ENCODE peak calls at places on chromosomes 2 and 18, in four cellular contexts. Y, A, O and B are unnamed samples.
A peak's percentile ranks its signal among the peaks of the same experiment; 100 is the strongest.

GRCh38 chr2:73827018-73827417 is 1.7 kb upstream of the STAMBP start:
- DNase-seq in O (no peak), Y (peak; percentile 45), A (no peak), B (no peak)

GRCh38 chr2:180927030-180927686 is 53.2 kb upstream of the UBE2E3 start:
- DNase-seq in O (no peak), Y (no peak), A (no peak), B (no peak)

GRCh38 chr18:10476430-10476829 is 22.0 kb downstream of the APCDD1 start:
- DNase-seq in Y (no peak), A (peak; percentile 81), O (no peak), B (no peak)

GRCh38 chr2:26846881-26847662 is 860 bp upstream of the DPYSL5 start:
- DNase-seq in A (no peak), O (no peak), Y (no peak), B (peak; percentile 23)

GRCh38 chr2:88698498-88699233 is 7.2 kb downstream of the RPIA start:
- DNase-seq in Y (no peak), A (no peak), O (peak; percentile 3), B (no peak)

GRCh38 chr2:134365356-134365755 is 111.5 kb downstream of the MGAT5 start:
- DNase-seq in A (no peak), Y (peak; percentile 47), O (no peak), B (peak; percentile 24)

GRCh38 chr2:37555457-37555856 is 116.0 kb downstream of the CDC42EP3 start:
- DNase-seq in Y (no peak), A (no peak), O (no peak), B (no peak)

GRCh38 chr2:19488009-19488691 is 129.7 kb upstream of the OSR1 start:
- DNase-seq in Y (no peak), A (no peak), O (no peak), B (no peak)

GRCh38 chr18:10057401-10057800 is 143.6 kb downstream of the VAPA start:
- DNase-seq in O (no peak), Y (no peak), A (no peak), B (no peak)

GRCh38 chr2:44009136-44009744 is 13.5 kb upstream of the LRPPRC start:
- DNase-seq in O (no peak), A (peak; percentile 66), Y (no peak), B (no peak)

GRCh38 chr2:221518937-221519635 is 53.0 kb downstream of the EPHA4 start:
- DNase-seq in A (no peak), O (no peak), Y (no peak), B (no peak)

GRCh38 chr2:146986161-146986560 is 858.7 kb upstream of the ACVR2A start:
- DNase-seq in O (no peak), Y (no peak), A (no peak), B (no peak)

GRCh38 chr18:10414293-10414842 is 40.1 kb upstream of the APCDD1 start:
- DNase-seq in Y (peak; percentile 21), A (no peak), O (no peak), B (no peak)

GRCh38 chr18:23951206-23951605 is 63.3 kb upstream of the TTC39C start:
- DNase-seq in O (no peak), A (no peak), Y (no peak), B (no peak)

GRCh38 chr2:173999724-174000123 is 34.6 kb upstream of the SP3 start:
- DNase-seq in Y (no peak), O (no peak), A (no peak), B (no peak)

GRCh38 chr2:231037202-231037730 is at the start of gene C2orf72:
- DNase-seq in O (no peak), A (peak; percentile 94), Y (no peak), B (peak; percentile 26)

GRCh38 chr2:98457045-98457696 is 12.5 kb downstream of the INPP4A start:
- DNase-seq in A (no peak), Y (no peak), O (no peak), B (no peak)

GRCh38 chr2:110116033-110116710 is 550 bp upstream of the MALL start:
- DNase-seq in A (peak; percentile 62), Y (peak; percentile 3), O (no peak), B (peak; percentile 56)

GRCh38 chr2:152165306-152165705 is 10.3 kb downstream of the STAM2 start:
- DNase-seq in A (no peak), O (no peak), Y (no peak), B (no peak)

GRCh38 chr2:239520811-239521517 is 120.1 kb upstream of the HDAC4 start:
- DNase-seq in Y (no peak), O (no peak), A (no peak), B (no peak)

GRCh38 chr2:112343827-112344585 is 68.6 kb downstream of the ZC3H6 start:
- DNase-seq in A (no peak), Y (no peak), O (no peak), B (no peak)

GRCh38 chr2:85807756-85808155 is 54.0 kb downstream of the ATOH8 start:
- DNase-seq in O (no peak), Y (no peak), A (no peak), B (no peak)

GRCh38 chr2:237766334-237766733 is 32.2 kb upstream of the RBM44 start:
- DNase-seq in O (no peak), A (no peak), Y (no peak), B (no peak)

GRCh38 chr2:177876950-177877349 is 195.6 kb downstream of the PDE11A start:
- DNase-seq in A (no peak), O (no peak), Y (no peak), B (no peak)

GRCh38 chr2:197241153-197241552 is 69.4 kb downstream of the ANKRD44 start:
- DNase-seq in O (no peak), A (no peak), Y (no peak), B (no peak)

GRCh38 chr2:73135236-73135635 is 22.5 kb upstream of the RAB11FIP5 start:
- DNase-seq in Y (no peak), O (no peak), A (no peak), B (no peak)

GRCh38 chr2:98568161-98568956 is 40.0 kb downstream of the COA5 start:
- DNase-seq in A (no peak), O (no peak), Y (no peak), B (no peak)

GRCh38 chr2:216014006-216014405 is 655 bp upstream of the MREG start:
- DNase-seq in Y (no peak), O (no peak), A (no peak), B (no peak)

GRCh38 chr2:231579560-231579959 is 13.1 kb upstream of the TEX44 start:
- DNase-seq in A (no peak), O (no peak), Y (no peak), B (no peak)

GRCh38 chr18:51569561-51569960 is 372.1 kb upstream of the MEX3C start:
- DNase-seq in Y (no peak), A (no peak), O (no peak), B (no peak)

GRCh38 chr2:62363166-62363565 is 142.8 kb downstream of the TMEM17 start:
- DNase-seq in Y (no peak), A (no peak), O (no peak), B (no peak)

GRCh38 chr2:62364786-62365185 is 141.2 kb downstream of the TMEM17 start:
- DNase-seq in O (no peak), A (peak; percentile 58), Y (no peak), B (no peak)

GRCh38 chr2:62361964-62362363 is 144.0 kb downstream of the TMEM17 start:
- DNase-seq in O (no peak), Y (no peak), A (no peak), B (no peak)

DNA sequence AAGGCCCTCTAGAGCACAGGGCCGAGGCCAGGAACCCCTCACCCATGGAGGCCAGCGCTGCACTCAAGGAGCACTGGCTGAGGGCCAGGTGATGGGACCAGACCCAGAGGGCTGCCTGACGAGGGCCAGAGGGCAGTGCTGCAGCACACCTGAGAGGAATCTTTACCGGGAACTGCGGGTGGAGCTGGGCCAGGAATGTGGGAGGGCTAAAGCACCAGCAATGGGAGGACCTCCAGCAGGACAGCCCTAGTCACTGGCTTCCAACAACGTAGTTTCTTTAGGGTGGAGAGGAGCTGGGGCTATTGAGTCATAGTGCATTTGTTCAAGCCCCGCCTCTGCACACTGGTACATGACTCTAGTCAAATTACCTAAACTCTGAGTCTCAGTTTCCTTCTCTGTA is 143.4 kb downstream of the TMEM17 start:
- DNase-seq in A (no peak), O (no peak), Y (no peak), B (peak; percentile 47)
- TF ChIP-seq TEAD4 in A (no peak), O (peak; percentile 72), Y (no peak), B (no peak)

DNA sequence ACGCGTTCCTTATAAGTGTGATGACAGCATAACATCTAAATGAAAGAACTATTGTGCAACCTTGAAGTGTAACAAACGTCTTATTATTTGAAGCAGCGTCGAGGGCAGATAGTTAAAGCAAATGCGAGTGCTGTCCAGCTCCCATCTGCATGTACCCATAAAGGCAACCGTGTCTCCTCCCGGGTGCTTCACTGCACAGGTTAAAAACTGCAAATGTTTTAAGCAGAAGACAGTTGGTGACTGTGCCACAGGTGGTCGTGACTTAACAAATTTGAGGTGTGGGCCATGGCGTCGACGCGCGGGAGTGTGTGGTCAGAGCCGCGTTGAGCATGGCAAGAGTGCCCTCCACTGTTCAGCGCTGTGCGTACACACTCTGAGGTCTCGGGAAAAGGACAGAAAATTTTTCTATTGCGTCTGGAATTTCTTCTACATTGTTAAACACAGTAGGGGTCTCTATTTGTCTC is 6.4 kb downstream of the SALL3 start:
- DNase-seq in O (no peak), A (peak; percentile 58), Y (peak; percentile 14), B (peak; percentile 45)
- TF ChIP-seq TEAD4 in O (peak; percentile 39), A (no peak), Y (no peak), B (no peak)

GRCh38 chr2:59706729-59707128 is 846.7 kb downstream of the BCL11A start:
- DNase-seq in Y (no peak), O (no peak), A (no peak), B (no peak)
- TF ChIP-seq TEAD4 in Y (no peak), O (no peak), A (no peak), B (no peak)

GRCh38 chr2:120320318-120320851 is 25.6 kb upstream of the INHBB start:
- DNase-seq in O (no peak), A (no peak), Y (no peak), B (no peak)
- TF ChIP-seq TEAD4 in O (no peak), A (no peak), Y (no peak), B (no peak)

DNA sequence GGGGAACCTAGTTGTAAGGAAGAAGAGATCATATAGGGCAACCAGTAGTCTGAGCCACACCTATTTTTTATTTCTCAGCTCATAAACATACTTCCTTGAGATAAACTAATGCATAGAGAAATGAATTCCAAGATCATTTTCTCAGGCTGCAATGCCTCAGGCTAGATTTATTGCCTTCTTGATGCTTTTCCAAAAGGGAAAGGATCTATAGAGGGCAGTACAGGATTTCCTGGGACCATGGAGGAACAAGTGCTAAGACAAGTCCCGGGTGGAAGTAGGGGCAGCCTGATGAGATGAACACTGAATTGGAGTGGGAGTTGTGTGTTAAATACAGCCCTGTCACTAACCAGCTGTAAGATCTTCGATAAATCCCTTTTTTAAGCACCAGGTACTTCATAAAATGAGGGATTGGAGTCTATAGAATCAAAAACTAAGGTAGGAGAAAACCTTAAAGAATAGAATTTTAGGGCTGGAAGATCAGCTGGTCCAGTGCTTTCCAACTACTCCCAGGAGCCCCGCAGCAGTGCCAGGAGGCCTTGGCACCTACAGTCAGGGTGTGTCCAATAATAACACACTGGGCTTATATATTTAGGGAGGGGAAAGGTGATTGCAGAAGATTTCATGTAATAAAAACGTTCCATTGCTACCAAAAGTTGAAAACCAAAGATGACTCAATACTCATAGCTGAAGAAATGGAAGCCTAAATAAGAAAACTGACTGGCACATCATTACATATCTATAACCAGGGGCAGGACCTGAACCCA is 58.1 kb downstream of the SERTAD2 start:
- DNase-seq in Y (peak; percentile 47), A (no peak), O (no peak), B (no peak)
- TF ChIP-seq TEAD4 in Y (no peak), A (no peak), O (no peak), B (no peak)

GRCh38 chr2:149344105-149344504 is 13.7 kb downstream of the LYPD6 start:
- DNase-seq in O (no peak), Y (no peak), A (no peak), B (no peak)
- TF ChIP-seq TEAD4 in O (no peak), Y (no peak), A (no peak), B (no peak)